ENCODE peak calls at places on chromosomes 7 and 10, in six cellular contexts. N is GM03348, F is cardiac muscle cell, B is NCI-H1105 treated with DMSO at 0.1 percent for 48 hours, A is endothelial cell, Y is HL-60. G is an unnamed sample.

GRCh38 chr7:158028290-158028941 is 559.2 kb downstream of the PTPRN2 start:
- DNase-seq in N (no peak), F (no peak), B (no peak), A (no peak), Y (no peak), G (no peak)

GRCh38 chr10:129193148-129193547 is 273.9 kb upstream of the MGMT start:
- DNase-seq in N (no peak), F (no peak), B (no peak), A (no peak), Y (no peak), G (no peak)

GRCh38 chr7:151608031-151608551 is 88.4 kb upstream of the RHEB start:
- DNase-seq in N (no peak), F (peak), B (no peak), A (no peak), Y (no peak), G (no peak)

GRCh38 chr10:31270954-31271353 is 48.1 kb upstream of the ZEB1 start:
- DNase-seq in N (no peak), F (no peak), B (no peak), A (no peak), Y (no peak), G (no peak)

GRCh38 chr7:41822259-41822658 is 119.4 kb upstream of the INHBA start:
- DNase-seq in N (no peak), F (peak), B (no peak), A (no peak), Y (no peak), G (no peak)

GRCh38 chr10:22230331-22230833 is 12.6 kb upstream of the EBLN1 start:
- DNase-seq in N (peak), F (peak), B (peak), A (peak), Y (no peak), G (peak)

GRCh38 chr10:86945361-86946214 is 11.8 kb downstream of the MMRN2 start:
- DNase-seq in N (peak), F (peak), B (no peak), A (no peak), Y (no peak), G (no peak)

GRCh38 chr10:113148899-113149298 is 198.9 kb downstream of the TCF7L2 start:
- DNase-seq in N (no peak), F (no peak), B (no peak), A (no peak), Y (no peak), G (no peak)

GRCh38 chr7:6453737-6454136 is 6.0 kb upstream of the DAGLB start:
- DNase-seq in N (peak), F (no peak), B (no peak), A (no peak), Y (no peak), G (peak)

GRCh38 chr10:110612073-110612472 is 32.1 kb upstream of the RBM20 start:
- DNase-seq in N (no peak), F (no peak), B (no peak), A (no peak), Y (no peak), G (no peak)

GRCh38 chr7:42414961-42415505 is 178.0 kb upstream of the GLI3 start:
- DNase-seq in N (no peak), F (no peak), B (no peak), A (no peak), Y (no peak), G (no peak)